ENCODE peak calls at places on chromosomes 2 and 18, in eight cellular contexts. E is GM23338, W is MM.1S, D is HCT116, U is OCI-LY7, F is neural progenitor cell, H is GM23248, G is SK-N-SH. M is an unnamed sample.

GRCh38 chr2:5693288-5694015 is 1.3 kb downstream of the SOX11 start:
- DNase-seq in W (no peak), U (no peak), D (no peak), E (peak; percentile 36), G (peak; percentile 69), H (peak; percentile 16), F (peak; percentile 61), M (no peak)

GRCh38 chr2:107808023-107808422 is 18.7 kb upstream of the RGPD4 start:
- DNase-seq in D (no peak), W (no peak), G (no peak), E (no peak), U (no peak), H (no peak), F (no peak), M (no peak)

GRCh38 chr18:75898666-75899065 is 471.2 kb upstream of the SMIM21 start:
- DNase-seq in U (no peak), D (no peak), F (no peak), G (no peak), E (no peak), W (no peak), H (no peak), M (no peak)

GRCh38 chr2:240928476-240929363 is 22.6 kb downstream of the CROCC2 start:
- DNase-seq in D (no peak), F (no peak), G (peak; percentile 12), W (no peak), U (no peak), E (no peak), H (no peak), M (no peak)

GRCh38 chr18:60018801-60019462 is 119.1 kb downstream of the PMAIP1 start:
- DNase-seq in U (no peak), E (no peak), H (peak; percentile 69), W (no peak), G (no peak), F (no peak), D (no peak), M (peak; percentile 49)

GRCh38 chr18:23629444-23629946 is 33.2 kb downstream of the ANKRD29 start:
- DNase-seq in E (no peak), F (no peak), G (no peak), D (no peak), U (no peak), H (no peak), W (peak; percentile 49), M (peak; percentile 37)

GRCh38 chr18:41828137-41828536 is 126.9 kb upstream of the PIK3C3 start:
- DNase-seq in G (no peak), W (no peak), D (no peak), F (no peak), H (no peak), E (no peak), U (no peak), M (peak; percentile 65)

GRCh38 chr2:225353579-225354085 is 45.9 kb upstream of the NYAP2 start:
- DNase-seq in E (no peak), G (no peak), H (no peak), D (no peak), F (no peak), U (no peak), W (no peak), M (no peak)

GRCh38 chr2:8306530-8307351 is 375.1 kb upstream of the ID2 start:
- DNase-seq in D (no peak), H (peak; percentile 23), F (no peak), G (no peak), W (no peak), E (no peak), U (no peak), M (peak; percentile 93)

GRCh38 chr2:177972123-177972522 is 100.5 kb downstream of the PDE11A start:
- DNase-seq in D (no peak), E (no peak), H (no peak), W (no peak), U (no peak), G (no peak), F (no peak), M (no peak)

GRCh38 chr2:119744335-119744939 is 15.3 kb upstream of the PTPN4 start:
- DNase-seq in W (no peak), D (peak; percentile 49), G (no peak), U (no peak), F (no peak), E (no peak), H (peak; percentile 58), M (peak; percentile 97)

GRCh38 chr2:236574000-236574399 is 4.4 kb downstream of the ACKR3 start:
- DNase-seq in H (no peak), W (no peak), E (no peak), U (no peak), G (no peak), D (no peak), F (no peak), M (no peak)
- H3K4me2 ChIP-seq in H (no peak overlapping the region), W (no peak overlapping the region), E (no peak overlapping the region), U (no peak overlapping the region), G (no peak overlapping the region), D (no peak overlapping the region), F (no peak overlapping the region), M (no peak overlapping the region)

GRCh38 chr2:74369976-74370375 is 10.1 kb downstream of the DCTN1 start:
- DNase-seq in E (no peak), U (no peak), H (no peak), F (no peak), G (no peak), D (no peak), W (no peak), M (no peak)
- H3K4me3 ChIP-seq in E (no peak overlapping the region), U (no peak overlapping the region), H (no peak overlapping the region), F (no peak overlapping the region), G (no peak overlapping the region), D (no peak overlapping the region), W (no peak overlapping the region), M (no peak overlapping the region)

DNA sequence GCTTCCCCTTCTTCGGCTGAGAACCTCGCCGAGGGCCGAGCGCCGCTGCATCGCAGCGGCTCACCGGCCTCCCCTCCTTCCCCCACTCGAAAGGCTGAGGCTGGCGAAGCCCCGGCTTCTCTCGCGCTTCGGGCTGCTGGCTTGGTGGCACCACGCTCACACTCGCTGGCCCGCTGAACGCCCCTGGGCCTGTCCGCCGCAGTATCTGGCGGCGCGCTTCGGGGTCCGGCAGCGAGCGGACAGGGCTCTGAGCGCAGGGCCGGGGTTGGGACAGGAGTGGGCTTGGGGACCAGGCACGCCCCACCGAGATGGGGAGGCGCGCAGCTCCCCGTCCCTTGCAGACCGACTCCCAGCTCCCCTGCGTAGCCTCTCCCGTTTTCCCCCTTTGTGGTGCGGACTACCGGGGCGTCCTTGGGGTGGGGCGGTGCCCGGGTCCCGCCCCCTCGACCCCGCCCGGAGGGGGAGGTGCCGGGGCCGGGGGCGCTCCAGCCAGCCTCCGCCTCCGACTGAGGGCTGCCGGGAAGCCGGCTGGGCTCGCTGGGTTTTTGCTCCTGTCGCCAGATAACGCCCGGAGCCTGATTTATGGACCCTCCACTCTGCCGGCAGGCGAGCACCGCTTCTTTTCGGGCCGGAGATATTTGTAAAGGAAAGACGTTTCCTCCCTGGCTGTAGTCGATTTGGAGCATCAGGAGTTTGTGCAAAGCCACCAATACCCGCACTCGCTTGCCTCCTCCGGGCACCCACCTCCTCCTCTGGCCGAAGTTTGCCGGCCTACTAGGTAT is 3.8 kb downstream of the GBX2 start:
- DNase-seq in F (peak; percentile 80), H (peak; percentile 51), U (no peak), G (peak; percentile 80), W (no peak), D (no peak), E (peak; percentile 75), M (no peak)
- TF ChIP-seq EZH2phosphoT487 in F (peak; percentile 83), H (no peak), U (no peak), G (no peak), W (no peak), D (no peak), E (no peak), M (no peak)

GRCh38 chr2:28247326-28247725 is 145.3 kb upstream of the FOSL2 start:
- DNase-seq in G (no peak), W (no peak), F (no peak), U (no peak), E (no peak), H (no peak), D (no peak), M (no peak)

GRCh38 chr2:28247747-28248146 is 144.9 kb upstream of the FOSL2 start:
- DNase-seq in D (no peak), W (no peak), E (no peak), G (no peak), F (no peak), H (no peak), U (no peak), M (no peak)

GRCh38 chr2:28251337-28251736 is 141.3 kb upstream of the FOSL2 start:
- DNase-seq in W (no peak), E (no peak), F (no peak), H (no peak), U (no peak), D (no peak), G (no peak), M (no peak)

GRCh38 chr2:28252308-28252707 is 140.3 kb upstream of the FOSL2 start:
- DNase-seq in G (no peak), D (no peak), W (no peak), H (no peak), E (no peak), F (no peak), U (no peak), M (no peak)

DNA sequence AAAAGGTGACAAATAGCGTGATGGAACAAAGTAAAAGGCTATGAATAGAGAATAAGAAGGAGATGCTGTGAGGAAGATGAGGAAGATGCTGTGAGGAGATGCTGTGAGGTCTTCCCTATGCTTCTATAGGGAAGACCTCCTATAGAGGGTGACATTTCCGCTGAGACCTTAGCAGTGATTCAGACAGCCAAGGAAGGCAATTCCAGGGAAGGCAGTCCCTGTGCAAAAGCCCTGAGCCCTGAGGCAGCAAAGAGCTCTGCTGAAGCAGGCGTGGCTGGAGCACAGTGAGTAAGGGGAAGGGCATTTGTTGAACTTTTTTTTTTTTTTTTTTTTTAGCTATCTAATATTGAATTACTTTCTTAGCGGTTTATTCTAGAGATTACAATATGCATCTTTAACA is 142.7 kb upstream of the FOSL2 start:
- DNase-seq in U (no peak), W (no peak), G (no peak), D (peak; percentile 8), E (no peak), H (peak; percentile 85), F (no peak), M (peak; percentile 95)
- H3K4me2 ChIP-seq in U (no peak overlapping the region), W (no peak overlapping the region), G (no peak overlapping the region), D (peak overlapping the region; percentile 15), E (no peak overlapping the region), H (no peak overlapping the region), F (no peak overlapping the region), M (no peak overlapping the region)

GRCh38 chr18:500230-500555 is 308 bp downstream of the COLEC12 start:
- DNase-seq in W (no peak), D (no peak), E (peak; percentile 66), F (peak; percentile 56), U (no peak), G (peak; percentile 64), H (no peak), M (no peak)

GRCh38 chr18:500556-501405 is at the start of gene COLEC12:
- DNase-seq in W (no peak), F (peak; percentile 87), E (peak; percentile 68), H (peak; percentile 61), G (peak; percentile 69), D (no peak), U (no peak), M (no peak)

GRCh38 chr18:497688-498087 is 2.8 kb downstream of the COLEC12 start:
- DNase-seq in G (no peak), E (no peak), U (no peak), D (no peak), F (no peak), W (no peak), H (no peak), M (no peak)

GRCh38 chr18:499351-500229 is 911 bp downstream of the COLEC12 start:
- DNase-seq in F (peak; percentile 33), W (no peak), E (peak; percentile 47), H (peak; percentile 83), U (no peak), G (peak; percentile 87), D (no peak), M (peak; percentile 52)

GRCh38 chr18:498901-499300 is 1.6 kb downstream of the COLEC12 start:
- DNase-seq in H (peak; percentile 32), G (no peak), W (no peak), E (peak; percentile 38), D (no peak), F (no peak), U (no peak), M (no peak)
- H3K4me3 ChIP-seq in H (peak overlapping the region; percentile 77), G (peak overlapping the region; percentile 57), W (no peak overlapping the region), E (peak overlapping the region; percentile 88), D (peak overlapping the region; percentile 29), F (peak overlapping the region; percentile 74), U (no peak overlapping the region), M (peak overlapping the region; percentile 44)

M was measured in PC-3.